ENCODE peak calls at places on chromosome 16, in nine cellular contexts. D is prostate gland, S is sigmoid colon, Z is HepG2, O is A549, V is transverse colon, J is adrenal gland, Q is stomach, C is HCT116. B is an unnamed sample. For H3K4me1 and H3K9me3, the result is how much of the 10 kb centered on the place peaks cover.

GRCh38 chr16:26111900-26112299 is 420.1 kb downstream of the HS3ST4 start:
- DNase-seq in O (peak), S (no peak), V (no peak), D (no peak), J (no peak), C (no peak), Z (no peak), Q (no peak), B (no peak)

GRCh38 chr16:50802000-50802399 is 60.1 kb downstream of the CYLD start:
- DNase-seq in J (no peak), Q (no peak), O (no peak), Z (no peak), S (no peak), C (no peak), V (no peak), D (no peak), B (no peak)

GRCh38 chr16:3458852-3459361 is 15.4 kb downstream of the NAA60 start:
- DNase-seq in O (peak), J (no peak), D (no peak), V (peak), Q (peak), Z (peak), C (no peak), S (no peak), B (peak)

GRCh38 chr16:87951550-87952538 is 610 bp downstream of the BANP start:
- DNase-seq in S (no peak), C (no peak), V (peak), Q (no peak), J (no peak), Z (peak), D (no peak), O (no peak), B (peak)

GRCh38 chr16:35525979-35526590 is 2066.7 kb downstream of the TP53TG3F start:
- DNase-seq in J (no peak), C (no peak), Q (no peak), S (no peak), V (no peak), D (no peak), O (peak), Z (no peak), B (no peak)

GRCh38 chr16:62034236-62035114 is 1.8 kb downstream of the CDH8 start:
- DNase-seq in Z (no peak), S (no peak), C (no peak), J (no peak), V (no peak), Q (no peak), O (no peak), D (no peak), B (no peak)

GRCh38 chr16:75653926-75654325 is 6.4 kb downstream of the TERF2IP start:
- DNase-seq in O (no peak), J (no peak), C (no peak), V (no peak), Q (no peak), D (no peak), Z (no peak), S (no peak), B (no peak)

GRCh38 chr16:50267151-50267631 is 840 bp downstream of the ADCY7 start:
- DNase-seq in D (no peak), Z (no peak), Q (no peak), C (no peak), O (no peak), J (no peak), V (no peak), S (peak), B (no peak)

GRCh38 chr16:7227193-7227825 is 105.3 kb upstream of the RBFOX1 start:
- DNase-seq in J (no peak), D (no peak), Q (no peak), Z (no peak), V (no peak), C (no peak), S (no peak), O (no peak), B (peak)

GRCh38 chr16:76854234-76854633 is 336.8 kb upstream of the MON1B start:
- DNase-seq in C (no peak), Z (peak), Q (no peak), O (peak), D (no peak), S (no peak), J (no peak), V (no peak), B (no peak)

GRCh38 chr16:47060596-47060995 is 83.1 kb downstream of the NETO2 start:
- DNase-seq in Z (no peak), J (no peak), Q (no peak), S (peak), V (no peak), O (no peak), D (no peak), C (no peak), B (no peak)

GRCh38 chr16:80122155-80122554 is 418.6 kb upstream of the DYNLRB2 start:
- DNase-seq in S (peak), C (no peak), J (peak), D (peak), Q (no peak), O (no peak), V (peak), Z (no peak), B (peak)

GRCh38 chr16:60945225-60945624 is 1091.0 kb downstream of the CDH8 start:
- DNase-seq in S (no peak), C (no peak), D (no peak), Q (no peak), V (no peak), O (peak), J (no peak), Z (peak), B (no peak)

GRCh38 chr16:56265746-56266145 is 74.5 kb downstream of the GNAO1 start:
- DNase-seq in D (no peak), V (no peak), S (peak), C (no peak), Q (no peak), Z (no peak), O (no peak), J (no peak), B (no peak)

GRCh38 chr16:951660-952301 is 19.0 kb downstream of the LMF1 start:
- DNase-seq in V (no peak), O (no peak), J (no peak), S (no peak), D (no peak), C (no peak), Z (no peak), Q (no peak), B (no peak)

GRCh38 chr16:2790631-2791030 is 3.3 kb upstream of the PRSS33 start:
- DNase-seq in O (no peak), Q (no peak), D (no peak), Z (no peak), C (no peak), J (no peak), V (no peak), S (peak), B (no peak)

GRCh38 chr16:23401142-23401541 is 51.8 kb downstream of the COG7 start:
- DNase-seq in V (no peak), Q (no peak), Z (no peak), S (peak), J (no peak), O (no peak), D (no peak), C (no peak), B (no peak)

GRCh38 chr16:2237552-2238395 is 1.5 kb downstream of the DNASE1L2 start:
- DNase-seq in J (no peak), V (no peak), C (no peak), O (no peak), Z (no peak), S (peak), D (no peak), Q (no peak), B (no peak)

GRCh38 chr16:87390641-87391323 is 1.4 kb upstream of the MAP1LC3B start:
- DNase-seq in S (peak), Z (no peak), V (no peak), Q (no peak), D (no peak), O (no peak), J (no peak), C (no peak), B (no peak)

GRCh38 chr16:58119509-58119845 is 9.7 kb downstream of the CFAP20 start:
- DNase-seq in C (no peak), Z (no peak), Q (no peak), O (no peak), D (no peak), V (no peak), J (no peak), S (no peak), B (peak)

GRCh38 chr16:65333298-65333697 is 211.4 kb upstream of the CDH11 start:
- DNase-seq in D (no peak), O (no peak), C (no peak), Z (no peak), V (no peak), S (no peak), J (no peak), Q (no peak), B (no peak)

GRCh38 chr16:31427441-31428276 is 501 bp downstream of the COX6A2 start:
- DNase-seq in V (peak), D (no peak), C (no peak), Q (peak), O (no peak), Z (no peak), J (peak), S (peak), B (peak)

GRCh38 chr16:12461971-12462370 is 341.7 kb downstream of the CPPED1 start:
- DNase-seq in Q (no peak), O (no peak), D (no peak), Z (no peak), S (no peak), V (no peak), C (no peak), J (no peak), B (no peak)

GRCh38 chr16:20847577-20847976 is 41.2 kb downstream of the REXO5 start:
- DNase-seq in J (no peak), D (no peak), Q (no peak), O (no peak), Z (no peak), V (no peak), S (no peak), C (no peak), B (no peak)

GRCh38 chr16:30874244-30874820 is 19.5 kb downstream of the BCL7C start:
- DNase-seq in S (peak), J (no peak), Z (no peak), Q (no peak), V (peak), C (no peak), O (no peak), D (no peak), B (peak)

GRCh38 chr16:73831197-73831596 is 465.4 kb upstream of the PSMD7 start:
- DNase-seq in O (no peak), Z (no peak), D (no peak), S (no peak), V (no peak), J (no peak), C (no peak), Q (no peak), B (no peak)

GRCh38 chr16:67269766-67270165 is 9.6 kb upstream of the PLEKHG4 start:
- DNase-seq in Z (no peak), J (no peak), D (no peak), V (no peak), C (no peak), O (no peak), Q (no peak), S (peak), B (no peak)

GRCh38 chr16:67329901-67330300 is 3.3 kb downstream of the LRRC36 start:
- DNase-seq in Q (no peak), Z (no peak), S (no peak), J (no peak), C (no peak), D (no peak), O (no peak), V (no peak), B (no peak)

GRCh38 chr16:56382901-56383355 is 42.4 kb downstream of the AMFR start:
- DNase-seq in O (peak), D (no peak), V (no peak), Q (no peak), J (no peak), Z (peak), C (no peak), S (no peak), B (no peak)

GRCh38 chr16:56944954-56945839 is 13.3 kb downstream of the HERPUD1 start:
- DNase-seq in Z (no peak), D (no peak), Q (no peak), O (no peak), J (no peak), S (peak), C (no peak), V (no peak), B (no peak)

GRCh38 chr16:66386629-66387622 is 20.4 kb downstream of the CDH5 start:
- DNase-seq in Q (peak), Z (no peak), C (no peak), O (no peak), V (no peak), S (peak), D (no peak), J (no peak), B (peak)

GRCh38 chr16:63365665-63366064 is 1329.4 kb upstream of the CDH8 start:
- DNase-seq in O (no peak), J (no peak), Z (no peak), C (no peak), Q (no peak), D (no peak), S (no peak), V (no peak), B (no peak)

GRCh38 chr16:165539-166374 is at the start of gene HBM:
- DNase-seq in C (no peak), J (no peak), V (no peak), Q (no peak), Z (no peak), D (no peak), S (no peak), O (no peak), B (no peak)

GRCh38 chr16:69522732-69523404 is 42.9 kb upstream of the NFAT5 start:
- DNase-seq in O (peak), J (no peak), Q (no peak), V (no peak), Z (peak), C (peak), S (no peak), D (no peak), B (no peak)

GRCh38 chr16:84116720-84117481 is at the start of gene MBTPS1:
- DNase-seq in Z (peak), J (peak), C (peak), O (peak), Q (peak), V (peak), S (peak), D (peak), B (peak)
- TF ChIP-seq POLR2A in Z (peak), J (peak), C (peak), O (peak), Q (no peak), V (peak), S (peak), D (peak), B (peak)

GRCh38 chr16:4498546-4499195 is 22.5 kb downstream of the HMOX2 start:
- DNase-seq in O (no peak), C (no peak), S (no peak), V (no peak), J (no peak), Z (no peak), Q (no peak), D (no peak), B (no peak)

GRCh38 chr16:4505356-4506153 is 29.4 kb downstream of the HMOX2 start:
- DNase-seq in D (no peak), Z (no peak), J (no peak), Q (peak), V (peak), O (no peak), S (no peak), C (no peak), B (no peak)

GRCh38 chr16:4499196-4499555 is 23.0 kb downstream of the HMOX2 start:
- DNase-seq in Z (no peak), V (no peak), J (no peak), C (no peak), O (no peak), S (no peak), D (no peak), Q (no peak), B (no peak)

GRCh38 chr16:4500283-4500682 is 24.1 kb downstream of the HMOX2 start:
- DNase-seq in Z (peak), V (no peak), O (peak), Q (peak), D (peak), C (peak), J (no peak), S (no peak), B (peak)

GRCh38 chr16:4501071-4501478 is 24.9 kb downstream of the HMOX2 start:
- DNase-seq in C (no peak), Q (peak), J (no peak), S (no peak), V (no peak), D (no peak), Z (peak), O (no peak), B (no peak)
- H3K4me1 ChIP-seq in C (under half), Q (half or more), J (under half), S (under half), V (under half), D (under half), Z (under half), O (under half), B (under half)

DNA sequence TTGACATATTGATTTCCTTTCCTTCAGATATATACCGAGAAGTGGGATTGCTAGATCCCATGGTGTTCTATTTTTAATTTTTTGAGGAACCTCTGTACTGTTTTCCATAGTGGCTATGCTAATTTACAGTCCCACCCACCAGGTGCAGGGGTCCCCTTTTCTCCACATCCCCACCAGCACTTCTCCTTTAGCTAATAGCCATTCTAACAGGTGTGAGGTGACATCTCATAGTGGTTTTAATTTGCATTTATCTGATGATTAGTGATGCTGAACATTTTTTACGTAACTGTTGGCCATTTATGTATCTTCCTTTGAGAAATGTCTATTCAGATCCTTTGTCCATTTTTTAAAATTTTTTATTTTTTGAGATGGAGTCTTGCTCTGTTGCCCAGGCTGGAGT is 93.9 kb downstream of the SDR42E1 start:
- DNase-seq in S (peak), C (no peak), V (no peak), Q (no peak), Z (no peak), O (no peak), J (no peak), D (no peak), B (no peak)
- H3K9me3 ChIP-seq in S (under half), C (under half), V (under half), Q (under half), Z (under half), O (under half), J (under half), D (under half), B (under half)

GRCh38 chr16:27445502-27446175 is 43.7 kb downstream of the IL21R start:
- DNase-seq in D (no peak), Q (no peak), C (no peak), Z (no peak), V (no peak), O (no peak), J (no peak), S (peak), B (no peak)
- TF ChIP-seq POLR2A in D (no peak), Q (no peak), C (no peak), Z (no peak), V (no peak), O (no peak), J (no peak), S (no peak), B (no peak)

DNA sequence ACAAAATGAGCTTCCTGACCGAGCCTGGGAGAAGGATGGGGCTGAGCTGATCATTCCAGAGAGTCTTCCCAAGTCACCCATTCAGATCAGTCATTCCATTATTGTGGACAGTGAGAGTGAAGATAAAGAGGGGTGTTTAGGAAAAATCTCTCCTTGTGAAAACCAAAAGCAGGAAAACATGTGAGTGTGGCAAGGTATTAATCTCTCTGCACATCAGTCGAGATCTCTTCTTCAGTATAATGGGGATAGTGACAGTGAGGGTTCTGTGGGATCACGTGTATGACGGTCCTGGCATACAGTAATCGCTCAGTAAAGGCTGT is 35.4 kb downstream of the CHD9 start:
- DNase-seq in Z (no peak), C (no peak), S (no peak), J (no peak), O (no peak), Q (no peak), V (no peak), D (no peak), B (no peak)
- H3K4me1 ChIP-seq in Z (under half), C (under half), S (half or more), J (half or more), O (half or more), Q (half or more), V (under half), D (under half), B (half or more)

DNA sequence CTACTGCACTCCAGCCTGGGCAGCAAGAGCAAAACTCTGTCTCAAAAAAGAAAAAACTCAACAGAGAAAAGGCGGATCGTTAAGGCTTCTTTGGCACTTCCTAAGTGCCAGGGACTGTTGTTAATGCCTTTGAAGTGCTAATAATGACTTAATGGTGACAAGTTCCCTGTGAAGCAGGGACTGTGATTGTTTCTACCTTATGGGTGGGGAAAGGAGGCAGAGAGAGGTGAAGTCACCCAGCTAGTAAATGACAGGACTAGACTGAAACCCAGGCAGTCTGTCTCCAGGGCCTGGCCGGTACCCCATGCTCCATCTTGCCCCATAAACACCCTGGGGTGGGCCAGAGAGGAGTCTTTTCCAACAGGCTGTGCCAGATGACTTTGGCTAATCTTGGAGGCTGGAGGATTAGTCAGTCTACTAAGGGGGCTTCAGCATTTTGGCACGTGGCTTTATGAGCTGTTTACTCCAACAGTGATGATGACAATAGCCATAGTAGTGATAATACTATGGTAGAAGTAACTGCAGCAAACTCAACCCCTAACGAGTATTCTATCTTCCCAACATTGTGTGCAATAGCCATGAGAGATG is 26.9 kb downstream of the ABCC1 start:
- DNase-seq in J (no peak), D (no peak), O (no peak), S (no peak), V (no peak), C (no peak), Q (no peak), Z (no peak), B (no peak)
- H3K9me3 ChIP-seq in J (under half), D (under half), O (under half), S (under half), V (under half), C (under half), Q (under half), Z (under half), B (under half)

GRCh38 chr16:85927326-85927725 is 28.4 kb downstream of the IRF8 start:
- DNase-seq in O (no peak), C (no peak), J (no peak), Z (no peak), V (no peak), S (no peak), Q (no peak), D (no peak), B (no peak)
- TF ChIP-seq POLR2A in O (no peak), C (no peak), J (no peak), Z (no peak), V (no peak), S (no peak), Q (no peak), D (no peak), B (no peak)

GRCh38 chr16:70709457-70709856 is 23.6 kb upstream of the MTSS2 start:
- DNase-seq in J (no peak), Q (no peak), D (no peak), C (no peak), Z (no peak), S (no peak), V (no peak), O (no peak), B (no peak)
- H3K4me1 ChIP-seq in J (under half), Q (under half), D (under half), C (under half), Z (half or more), S (half or more), V (under half), O (half or more), B (under half)